ENCODE peak calls at places on chromosome 9, in ten cellular contexts. D is suprapubic skin, Z is fibroblast of mammary gland, P is hepatocyte, S is left lung, Q is brain microvascular endothelial cell, B is PC-3, N is WTC11, V is endothelial cell, J is right atrium auricular region. O is an unnamed sample.

GRCh38 chr9:127853312-127854168 is 918 bp downstream of the ENG start:
- DNase-seq in D (no peak), Z (no peak), P (no peak), S (no peak), Q (no peak), B (no peak), N (no peak), V (no peak), J (no peak), O (peak)

GRCh38 chr9:116234091-116234490 is 80.5 kb downstream of the PAPPA start:
- DNase-seq in D (no peak), Z (peak), P (peak), S (no peak), Q (peak), B (peak), N (no peak), V (no peak), J (no peak), O (peak)

GRCh38 chr9:121820286-121821005 is 169.0 kb downstream of the DAB2IP start:
- DNase-seq in D (no peak), Z (no peak), P (no peak), S (no peak), Q (no peak), B (no peak), N (no peak), V (no peak), J (no peak), O (no peak)

GRCh38 chr9:34999576-34999975 is 10.0 kb downstream of the DNAJB5 start:
- DNase-seq in D (no peak), Z (no peak), P (no peak), S (no peak), Q (no peak), B (no peak), N (no peak), V (no peak), J (peak), O (no peak)

GRCh38 chr9:105406369-105406768 is 41.5 kb upstream of the FSD1L start:
- DNase-seq in D (no peak), Z (no peak), P (no peak), S (no peak), Q (no peak), B (no peak), N (no peak), V (no peak), J (no peak), O (no peak)

GRCh38 chr9:35350827-35351549 is 138.9 kb upstream of the RUSC2 start:
- DNase-seq in D (no peak), Z (peak), P (no peak), S (no peak), Q (peak), B (peak), N (no peak), V (no peak), J (no peak), O (peak)

GRCh38 chr9:19788614-19789271 is at the start of gene SLC24A2:
- DNase-seq in D (no peak), Z (no peak), P (peak), S (no peak), Q (no peak), B (no peak), N (peak), V (peak), J (no peak), O (no peak)

GRCh38 chr9:16337322-16338029 is 533.0 kb downstream of the BNC2 start:
- DNase-seq in D (no peak), Z (peak), P (peak), S (no peak), Q (peak), B (peak), N (no peak), V (no peak), J (no peak), O (peak)

GRCh38 chr9:14692918-14693861 is at the start of gene ZDHHC21:
- DNase-seq in D (peak), Z (peak), P (peak), S (peak), Q (peak), B (peak), N (peak), V (peak), J (peak), O (peak)

GRCh38 chr9:114908796-114909448 is 21.5 kb downstream of the TNFSF8 start:
- DNase-seq in D (no peak), Z (peak), P (no peak), S (no peak), Q (no peak), B (peak), N (no peak), V (no peak), J (no peak), O (peak)

GRCh38 chr9:22257026-22257425 is 189.6 kb upstream of the DMRTA1 start:
- DNase-seq in D (no peak), Z (no peak), P (no peak), S (no peak), Q (no peak), B (peak), N (no peak), V (no peak), J (no peak), O (no peak)

GRCh38 chr9:14347408-14348224 is 33.7 kb upstream of the NFIB start:
- DNase-seq in D (no peak), Z (no peak), P (no peak), S (peak), Q (peak), B (peak), N (peak), V (peak), J (no peak), O (no peak)

GRCh38 chr9:122846371-122847060 is 18.1 kb upstream of the PDCL start:
- DNase-seq in D (no peak), Z (no peak), P (no peak), S (no peak), Q (no peak), B (no peak), N (no peak), V (no peak), J (no peak), O (no peak)

GRCh38 chr9:21994526-21994995 is at the start of gene CDKN2B-AS1:
- DNase-seq in D (no peak), Z (peak), P (peak), S (peak), Q (peak), B (peak), N (peak), V (peak), J (peak), O (peak)

GRCh38 chr9:122367779-122368460 is 2.9 kb upstream of the PTGS1 start:
- DNase-seq in D (no peak), Z (no peak), P (no peak), S (no peak), Q (no peak), B (peak), N (no peak), V (no peak), J (no peak), O (no peak)

GRCh38 chr9:115730845-115731244 is 422.7 kb upstream of the PAPPA start:
- DNase-seq in D (no peak), Z (peak), P (no peak), S (no peak), Q (no peak), B (no peak), N (no peak), V (no peak), J (no peak), O (peak)

GRCh38 chr9:5553211-5553610 is 42.9 kb downstream of the PDCD1LG2 start:
- DNase-seq in D (no peak), Z (peak), P (no peak), S (no peak), Q (peak), B (no peak), N (no peak), V (no peak), J (no peak), O (peak)

GRCh38 chr9:112334319-112334828 is 955 bp upstream of the PTBP3 start:
- DNase-seq in D (no peak), Z (peak), P (peak), S (peak), Q (no peak), B (peak), N (no peak), V (no peak), J (no peak), O (peak)

GRCh38 chr9:27088981-27089380 is 20.0 kb upstream of the TEK start:
- DNase-seq in D (no peak), Z (peak), P (no peak), S (no peak), Q (peak), B (no peak), N (no peak), V (no peak), J (no peak), O (peak)

GRCh38 chr9:120783611-120784047 is 9.6 kb downstream of the FBXW2 start:
- DNase-seq in D (no peak), Z (peak), P (no peak), S (no peak), Q (no peak), B (peak), N (no peak), V (no peak), J (no peak), O (peak)

GRCh38 chr9:126482361-126483044 is 131.2 kb upstream of the LMX1B start:
- DNase-seq in D (no peak), Z (no peak), P (peak), S (no peak), Q (peak), B (no peak), N (peak), V (peak), J (no peak), O (no peak)

GRCh38 chr9:78620303-78620702 is 323.4 kb downstream of the PSAT1 start:
- DNase-seq in D (no peak), Z (no peak), P (no peak), S (no peak), Q (no peak), B (peak), N (no peak), V (no peak), J (no peak), O (peak)

GRCh38 chr9:115114541-115114940 is 3.4 kb downstream of the TNC start:
- DNase-seq in D (no peak), Z (no peak), P (no peak), S (no peak), Q (no peak), B (no peak), N (no peak), V (no peak), J (no peak), O (no peak)

GRCh38 chr9:131140550-131140949 is 15.2 kb downstream of the NUP214 start:
- DNase-seq in D (no peak), Z (no peak), P (no peak), S (no peak), Q (no peak), B (no peak), N (no peak), V (no peak), J (no peak), O (no peak)

GRCh38 chr9:111851536-111851935 is 45.1 kb upstream of the UGCG start:
- DNase-seq in D (no peak), Z (peak), P (peak), S (no peak), Q (peak), B (peak), N (no peak), V (no peak), J (no peak), O (no peak)

GRCh38 chr9:121587863-121588262 is 63.6 kb upstream of the DAB2IP start:
- DNase-seq in D (no peak), Z (no peak), P (no peak), S (no peak), Q (no peak), B (no peak), N (no peak), V (no peak), J (no peak), O (no peak)

GRCh38 chr9:6873862-6874261 is 116.1 kb downstream of the KDM4C start:
- DNase-seq in D (no peak), Z (peak), P (no peak), S (no peak), Q (peak), B (no peak), N (no peak), V (no peak), J (no peak), O (peak)

GRCh38 chr9:1619915-1620705 is 395.0 kb upstream of the SMARCA2 start:
- DNase-seq in D (no peak), Z (peak), P (no peak), S (no peak), Q (no peak), B (peak), N (no peak), V (no peak), J (no peak), O (no peak)

GRCh38 chr9:132451276-132451675 is 41.3 kb downstream of the CFAP77 start:
- DNase-seq in D (no peak), Z (no peak), P (no peak), S (no peak), Q (no peak), B (no peak), N (no peak), V (no peak), J (no peak), O (no peak)

GRCh38 chr9:132447346-132447745 is 37.3 kb downstream of the CFAP77 start:
- DNase-seq in D (no peak), Z (no peak), P (no peak), S (no peak), Q (no peak), B (no peak), N (peak), V (peak), J (no peak), O (no peak)

GRCh38 chr9:132443951-132444615 is 34.1 kb downstream of the CFAP77 start:
- DNase-seq in D (no peak), Z (no peak), P (no peak), S (no peak), Q (no peak), B (no peak), N (no peak), V (no peak), J (no peak), O (no peak)

GRCh38 chr9:132446887-132447286 is 36.9 kb downstream of the CFAP77 start:
- DNase-seq in D (no peak), Z (no peak), P (no peak), S (no peak), Q (no peak), B (no peak), N (no peak), V (no peak), J (no peak), O (no peak)
- TF ChIP-seq CTCF in D (no peak), Z (no peak), P (no peak), S (no peak), Q (no peak), B (no peak), N (no peak), V (no peak), J (no peak), O (no peak)

GRCh38 chr9:12554636-12555035 is 138.5 kb upstream of the TYRP1 start:
- DNase-seq in D (no peak), Z (peak), P (peak), S (no peak), Q (no peak), B (peak), N (no peak), V (peak), J (no peak), O (no peak)
- TF ChIP-seq CTCF in D (no peak), Z (no peak), P (peak), S (no peak), Q (peak), B (peak), N (no peak), V (peak), J (no peak), O (peak)

GRCh38 chr9:90141723-90142122 is 500.9 kb downstream of the DIRAS2 start:
- DNase-seq in D (no peak), Z (peak), P (peak), S (no peak), Q (no peak), B (peak), N (no peak), V (no peak), J (no peak), O (no peak)
- TF ChIP-seq CTCF in D (peak), Z (peak), P (peak), S (peak), Q (peak), B (peak), N (peak), V (peak), J (no peak), O (peak)

GRCh38 chr9:33081128-33081851 is 4.8 kb upstream of the SMU1 start:
- DNase-seq in D (no peak), Z (peak), P (peak), S (no peak), Q (peak), B (peak), N (peak), V (peak), J (no peak), O (peak)
- TF ChIP-seq CTCF in D (peak), Z (peak), P (peak), S (peak), Q (peak), B (peak), N (peak), V (peak), J (peak), O (peak)

DNA sequence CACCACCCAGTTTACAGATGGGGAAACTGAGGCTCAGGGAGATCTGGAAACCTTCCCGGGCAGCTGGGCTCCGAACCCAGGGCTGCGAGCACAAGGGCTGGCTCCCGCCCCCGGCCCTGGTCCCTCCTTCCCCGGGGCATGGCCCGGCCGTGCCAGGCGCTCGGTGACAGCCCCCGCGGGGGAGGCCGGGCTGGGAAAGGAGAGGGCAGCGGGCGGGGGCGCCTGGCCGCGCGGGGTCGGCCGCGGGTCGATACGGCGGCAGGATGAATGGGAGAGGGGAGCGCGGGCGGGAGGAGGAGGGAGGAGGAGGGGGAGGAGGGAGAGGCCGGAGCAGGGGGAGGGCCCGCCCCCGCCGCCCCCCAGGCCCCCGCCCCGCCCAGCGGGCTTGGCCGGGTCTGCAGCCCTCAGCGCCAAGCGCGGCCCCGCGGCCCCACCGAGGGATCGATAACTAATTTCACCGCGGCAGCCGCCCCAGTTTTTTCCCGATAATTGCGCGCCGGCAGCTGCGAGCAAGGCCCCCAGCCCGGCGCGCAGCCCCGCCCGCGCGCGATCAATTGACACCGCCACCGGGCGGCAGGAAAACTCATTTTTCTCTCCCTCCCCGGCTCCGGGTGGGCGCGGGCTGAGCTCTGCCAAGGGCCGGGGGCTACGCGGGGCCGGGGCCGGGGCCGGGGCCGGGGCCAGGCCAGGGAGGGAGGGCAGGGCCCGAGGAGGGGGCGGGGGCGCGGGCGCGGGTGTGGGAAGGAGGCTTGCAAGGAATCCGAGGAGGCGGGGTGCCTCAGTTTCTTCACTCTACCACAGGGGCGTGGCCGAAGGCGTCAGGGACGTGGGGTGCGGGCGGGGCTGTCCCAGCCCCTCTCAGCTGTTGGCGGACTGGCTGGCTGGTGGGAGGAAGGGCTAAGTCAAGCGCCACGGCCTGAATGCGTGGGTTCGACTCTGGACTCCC is 52.1 kb downstream of the C9orf50 start:
- DNase-seq in D (no peak), Z (peak), P (peak), S (peak), Q (no peak), B (no peak), N (peak), V (peak), J (no peak), O (no peak)
- TF ChIP-seq CTCF in D (no peak), Z (no peak), P (peak), S (no peak), Q (no peak), B (no peak), N (no peak), V (no peak), J (no peak), O (peak)

DNA sequence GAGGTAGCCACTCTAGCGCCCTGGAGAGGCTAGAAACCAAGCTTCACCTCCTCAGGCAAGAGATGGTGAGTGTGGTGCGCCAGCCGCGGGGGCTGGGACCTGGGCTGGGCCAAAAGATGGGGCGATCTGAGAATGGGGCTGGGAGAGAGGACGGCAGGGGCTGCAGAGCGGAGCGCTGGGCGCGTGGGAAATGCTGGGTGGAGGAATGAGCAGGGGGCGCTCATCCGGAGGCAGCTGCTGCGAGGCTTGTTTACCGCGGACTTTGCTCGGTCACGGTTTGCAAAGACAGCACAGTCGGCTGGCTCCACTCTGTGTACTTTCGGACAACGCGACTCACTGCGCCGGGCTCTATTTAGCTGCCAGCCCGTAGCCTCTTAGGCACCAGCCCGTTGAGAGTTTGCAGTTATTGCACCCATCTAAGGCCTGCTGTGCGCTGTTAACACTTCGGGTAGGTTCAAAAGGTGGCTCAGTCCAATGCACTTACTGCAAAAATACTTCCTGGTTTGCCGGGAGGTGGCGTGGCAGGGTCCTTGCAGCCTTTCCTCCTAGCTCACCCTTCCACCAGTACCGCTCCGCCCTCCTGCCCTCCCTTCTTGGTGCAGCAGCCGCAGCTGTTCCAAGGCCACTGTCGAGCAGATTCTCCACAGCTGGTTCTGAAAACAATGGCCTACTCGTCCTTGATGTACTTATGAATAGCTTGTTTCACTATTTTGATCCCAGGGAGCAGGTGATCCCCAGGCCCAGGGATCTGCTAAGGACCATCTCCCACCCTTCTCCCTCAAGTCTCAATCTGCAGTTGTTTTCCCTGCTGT is 1.3 kb downstream of the LURAP1L start:
- DNase-seq in D (peak), Z (peak), P (peak), S (peak), Q (peak), B (peak), N (peak), V (peak), J (peak), O (peak)
- TF ChIP-seq CTCF in D (no peak), Z (peak), P (peak), S (no peak), Q (peak), B (peak), N (no peak), V (no peak), J (no peak), O (peak)

GRCh38 chr9:125428515-125429467 is 167.2 kb downstream of the GAPVD1 start:
- DNase-seq in D (no peak), Z (no peak), P (no peak), S (no peak), Q (no peak), B (no peak), N (no peak), V (no peak), J (no peak), O (no peak)

GRCh38 chr9:125427556-125427955 is 165.9 kb downstream of the GAPVD1 start:
- DNase-seq in D (no peak), Z (no peak), P (no peak), S (no peak), Q (no peak), B (no peak), N (no peak), V (no peak), J (no peak), O (no peak)

GRCh38 chr9:125429476-125430160 is 168.0 kb downstream of the GAPVD1 start:
- DNase-seq in D (no peak), Z (no peak), P (no peak), S (no peak), Q (no peak), B (no peak), N (no peak), V (no peak), J (no peak), O (no peak)

GRCh38 chr9:125426926-125427325 is 165.3 kb downstream of the GAPVD1 start:
- DNase-seq in D (no peak), Z (no peak), P (no peak), S (no peak), Q (no peak), B (no peak), N (no peak), V (no peak), J (no peak), O (no peak)

GRCh38 chr9:125428060-125428481 is 166.4 kb downstream of the GAPVD1 start:
- DNase-seq in D (no peak), Z (no peak), P (no peak), S (no peak), Q (no peak), B (peak), N (peak), V (no peak), J (no peak), O (no peak)
- TF ChIP-seq CTCF in D (no peak), Z (peak), P (peak), S (peak), Q (peak), B (peak), N (peak), V (peak), J (no peak), O (peak)

GRCh38 chr9:136619742-136620440 is 42.8 kb upstream of the EGFL7 start:
- DNase-seq in D (peak), Z (no peak), P (peak), S (peak), Q (peak), B (no peak), N (no peak), V (no peak), J (peak), O (no peak)
- TF ChIP-seq CTCF in D (no peak), Z (no peak), P (no peak), S (no peak), Q (no peak), B (no peak), N (no peak), V (no peak), J (no peak), O (no peak)

O was measured in HFFc6.